ENCODE peak calls at places on chromosomes 13 and 19, in nine cellular contexts. O, C, S, U, I, E, P, X and Z are unnamed samples.

GRCh38 chr19:18741124-18741493 is 50.0 kb downstream of the COMP start:
- DNase-seq in O (no peak), C (no peak), S (no peak), U (no peak), I (no peak), E (no peak), P (no peak), X (no peak), Z (no peak)

GRCh38 chr19:56964526-56964925 is 124.0 kb upstream of the PEG3 start:
- DNase-seq in O (no peak), C (no peak), S (no peak), U (no peak), I (no peak), E (no peak), P (no peak), X (no peak), Z (no peak)

GRCh38 chr19:13094771-13095392 is 7.8 kb downstream of the LYL1 start:
- DNase-seq in O (no peak), C (no peak), S (no peak), U (no peak), I (no peak), E (no peak), P (no peak), X (no peak), Z (no peak)

GRCh38 chr19:16139752-16140151 is 3.7 kb upstream of the HSH2D start:
- DNase-seq in O (no peak), C (no peak), S (no peak), U (no peak), I (no peak), E (no peak), P (no peak), X (no peak), Z (no peak)

GRCh38 chr19:3665681-3666544 is 34.4 kb downstream of the PIP5K1C start:
- DNase-seq in O (no peak), C (no peak), S (peak), U (no peak), I (no peak), E (peak), P (no peak), X (peak), Z (peak)

GRCh38 chr19:46849610-46850009 is 1.0 kb downstream of the AP2S1 start:
- DNase-seq in O (no peak), C (no peak), S (no peak), U (no peak), I (no peak), E (no peak), P (peak), X (no peak), Z (peak)

GRCh38 chr19:27734496-27735220 is 1478.3 kb downstream of the UQCRFS1 start:
- DNase-seq in O (no peak), C (peak), S (no peak), U (no peak), I (no peak), E (no peak), P (no peak), X (no peak), Z (no peak)

GRCh38 chr19:45782820-45783785 is 813 bp upstream of the DMPK start:
- DNase-seq in O (no peak), C (peak), S (no peak), U (no peak), I (no peak), E (no peak), P (peak), X (no peak), Z (peak)

GRCh38 chr13:24199016-24199415 is 38.5 kb downstream of the SPATA13 start:
- DNase-seq in O (no peak), C (no peak), S (no peak), U (no peak), I (no peak), E (no peak), P (no peak), X (no peak), Z (no peak)

GRCh38 chr13:24187185-24187584 is 26.7 kb downstream of the SPATA13 start:
- DNase-seq in O (no peak), C (peak), S (no peak), U (no peak), I (no peak), E (no peak), P (no peak), X (no peak), Z (no peak)

GRCh38 chr19:48726573-48726972 is 7.0 kb upstream of the MAMSTR start:
- DNase-seq in O (no peak), C (no peak), S (no peak), U (no peak), I (no peak), E (no peak), P (no peak), X (no peak), Z (no peak)

GRCh38 chr13:75399168-75399878 is 82.6 kb downstream of the TBC1D4 start:
- DNase-seq in O (no peak), C (peak), S (no peak), U (no peak), I (no peak), E (no peak), P (no peak), X (no peak), Z (no peak)

GRCh38 chr13:111210945-111211469 is 95.9 kb downstream of the ARHGEF7 start:
- DNase-seq in O (no peak), C (no peak), S (no peak), U (no peak), I (no peak), E (no peak), P (no peak), X (no peak), Z (peak)

GRCh38 chr19:46715620-46716012 is 1.3 kb downstream of the PRKD2 start:
- DNase-seq in O (no peak), C (no peak), S (no peak), U (no peak), I (no peak), E (no peak), P (no peak), X (no peak), Z (no peak)